ENCODE peak calls at places on chromosome 2, in nine cellular contexts. U, S, C, B, Z, Y, X, O and G are unnamed samples.

GRCh38 chr2:30527859-30528258 is 80.8 kb downstream of the LCLAT1 start:
- DNase-seq in Z (no peak), O (no peak), C (peak), U (no peak), X (no peak), S (no peak), Y (no peak), B (no peak), G (peak)

GRCh38 chr2:132943829-132944228 is 273.8 kb upstream of the LYPD1 start:
- DNase-seq in Y (peak), U (no peak), S (peak), C (peak), Z (no peak), B (no peak), O (no peak), X (no peak), G (no peak)

GRCh38 chr2:234986346-234986745 is 34.5 kb downstream of the SH3BP4 start:
- DNase-seq in O (no peak), X (no peak), Z (no peak), U (no peak), S (no peak), B (no peak), C (no peak), Y (no peak), G (no peak)

GRCh38 chr2:66171530-66171929 is 263.4 kb upstream of the MEIS1 start:
- DNase-seq in O (no peak), Y (no peak), U (no peak), S (no peak), Z (no peak), X (no peak), B (no peak), C (no peak), G (no peak)

GRCh38 chr2:218957685-218958084 is 1.8 kb upstream of the CDK5R2 start:
- DNase-seq in B (no peak), O (no peak), C (no peak), U (no peak), S (no peak), Y (no peak), Z (no peak), X (no peak), G (no peak)

GRCh38 chr2:118971245-118972122 is 29.5 kb downstream of the MARCO start:
- DNase-seq in C (no peak), B (no peak), Z (no peak), S (no peak), U (peak), X (no peak), Y (no peak), O (no peak), G (no peak)

GRCh38 chr2:2484301-2484700 is 153.2 kb upstream of the MYT1L start:
- DNase-seq in C (no peak), Z (no peak), O (no peak), Y (no peak), X (peak), B (no peak), S (no peak), U (no peak), G (no peak)

GRCh38 chr2:218834685-218835084 is 3.1 kb upstream of the PRKAG3 start:
- DNase-seq in S (peak), Z (no peak), B (no peak), U (no peak), Y (no peak), C (no peak), O (no peak), X (no peak), G (peak)

GRCh38 chr2:160406591-160407392 is 86.8 kb downstream of the RBMS1 start:
- DNase-seq in C (peak), O (peak), Y (peak), Z (peak), X (peak), U (peak), B (no peak), S (peak), G (peak)

GRCh38 chr2:75801234-75801982 is 90.7 kb upstream of the GCFC2 start:
- DNase-seq in S (no peak), C (no peak), X (no peak), Y (no peak), U (no peak), Z (no peak), O (no peak), B (no peak), G (no peak)

GRCh38 chr2:62527478-62528210 is 21.6 kb upstream of the TMEM17 start:
- DNase-seq in S (no peak), Y (no peak), B (no peak), C (no peak), O (no peak), Z (no peak), X (no peak), U (no peak), G (no peak)

GRCh38 chr2:70684846-70685622 is 83.0 kb downstream of the ADD2 start:
- DNase-seq in Z (no peak), U (no peak), Y (no peak), O (no peak), X (peak), C (no peak), S (no peak), B (no peak), G (no peak)

GRCh38 chr2:95138702-95139101 is 17.1 kb upstream of the MRPS5 start:
- DNase-seq in O (no peak), C (no peak), Y (no peak), Z (no peak), U (no peak), X (no peak), B (no peak), S (no peak), G (no peak)

GRCh38 chr2:144166743-144167142 is 353.2 kb downstream of the ZEB2 start:
- DNase-seq in S (no peak), X (no peak), U (no peak), Y (no peak), Z (no peak), O (no peak), B (no peak), C (no peak), G (no peak)

GRCh38 chr2:25825238-25825637 is 53.0 kb downstream of the ASXL2 start:
- DNase-seq in C (no peak), U (no peak), X (no peak), Z (no peak), B (no peak), S (no peak), O (peak), Y (no peak), G (no peak)

GRCh38 chr2:172293952-172294351 is 133.4 kb upstream of the ITGA6 start:
- DNase-seq in Z (no peak), C (no peak), S (peak), U (no peak), O (no peak), X (peak), B (no peak), Y (peak), G (no peak)

GRCh38 chr2:217878865-217879595 is 123.8 kb downstream of the TNS1 start:
- DNase-seq in Y (no peak), B (no peak), U (no peak), S (no peak), X (no peak), O (no peak), Z (no peak), C (no peak), G (no peak)

GRCh38 chr2:186456941-186457340 is 29.1 kb upstream of the ZC3H15 start:
- DNase-seq in S (peak), Z (no peak), Y (peak), B (no peak), O (no peak), C (peak), X (no peak), U (peak), G (peak)

GRCh38 chr2:101139495-101139894 is 11.7 kb downstream of the TBC1D8 start:
- DNase-seq in B (no peak), U (no peak), S (no peak), Y (no peak), C (no peak), X (no peak), O (no peak), Z (no peak), G (no peak)